ENCODE peak calls at places on chromosomes 1 and 21, in four cellular contexts. T is HepG2, A is GM12878, H is H1. G is an unnamed sample.
A peak's percentile ranks its signal among the peaks of the same experiment; 100 is the strongest.

GRCh38 chr21:33663241-33663640 is 20.9 kb downstream of the ITSN1 start:
- DNase-seq in H (no peak), A (no peak), T (no peak), G (no peak)

GRCh38 chr1:1470626-1471388 is 758 bp upstream of the ATAD3B start:
- DNase-seq in A (no peak), H (peak; percentile 51), T (no peak), G (no peak)

GRCh38 chr21:45845063-45845789 is 136.3 kb upstream of the COL6A1 start:
- DNase-seq in A (no peak), H (no peak), T (no peak), G (no peak)

GRCh38 chr1:113283914-113284313 is 106.4 kb upstream of the MAGI3 start:
- DNase-seq in A (no peak), T (no peak), H (no peak), G (no peak)

GRCh38 chr1:227730630-227731151 is 4.4 kb downstream of the JMJD4 start:
- DNase-seq in A (no peak), H (no peak), T (peak; percentile 21), G (no peak)

GRCh38 chr1:45623972-45624371 is at the start of gene CCDC17:
- DNase-seq in H (no peak), T (no peak), A (no peak), G (no peak)

GRCh38 chr21:46078322-46078981 is 19.5 kb upstream of the COL6A2 start:
- DNase-seq in H (no peak), T (no peak), A (no peak), G (no peak)

GRCh38 chr1:31715097-31715872 is 11.5 kb upstream of the COL16A1 start:
- DNase-seq in H (peak; percentile 95), A (no peak), T (peak; percentile 86), G (peak; percentile 88)

GRCh38 chr1:37158113-37158749 is 123.9 kb upstream of the GRIK3 start:
- DNase-seq in T (no peak), A (no peak), H (peak; percentile 14), G (no peak)

GRCh38 chr1:94899756-94900155 is 27.2 kb downstream of the CNN3 start:
- DNase-seq in A (no peak), H (no peak), T (no peak), G (no peak)

GRCh38 chr1:72431810-72432209 is 149.5 kb upstream of the NEGR1 start:
- DNase-seq in T (no peak), H (no peak), A (no peak), G (no peak)

GRCh38 chr1:204584699-204585372 is 68.6 kb downstream of the MDM4 start:
- DNase-seq in A (no peak), H (no peak), T (no peak), G (no peak)

GRCh38 chr1:1491601-1492000 is 20.0 kb downstream of the ATAD3B start:
- DNase-seq in A (no peak), H (no peak), T (no peak), G (no peak)

GRCh38 chr1:15180945-15181523 is 27.5 kb downstream of the TMEM51 start:
- DNase-seq in T (no peak), H (no peak), A (no peak), G (no peak)

GRCh38 chr1:150798509-150798908 is 9.6 kb downstream of the CTSK start:
- DNase-seq in A (no peak), H (no peak), T (no peak), G (no peak)

GRCh38 chr1:53413175-53414001 is 45.8 kb upstream of the DMRTB1 start:
- DNase-seq in A (peak; percentile 60), H (peak; percentile 35), T (peak; percentile 16), G (no peak)

GRCh38 chr1:89566761-89567174 is 42.1 kb downstream of the LRRC8B start:
- DNase-seq in A (no peak), T (no peak), H (no peak), G (no peak)

GRCh38 chr1:115529216-115529897 is 112.4 kb upstream of the VANGL1 start:
- DNase-seq in H (no peak), A (no peak), T (no peak), G (no peak)

GRCh38 chr1:225766967-225767413 is 10.6 kb upstream of the SRP9 start:
- DNase-seq in A (no peak), T (peak; percentile 56), H (no peak), G (no peak)

GRCh38 chr21:42439284-42440186 is 35.8 kb downstream of the UBASH3A start:
- DNase-seq in H (no peak), T (no peak), A (no peak), G (no peak)

GRCh38 chr1:24910751-24911650 is 19.1 kb downstream of the RUNX3 start:
- DNase-seq in T (peak; percentile 93), A (no peak), H (peak; percentile 52), G (no peak)

GRCh38 chr1:27161594-27161993 is 6.7 kb upstream of the SLC9A1 start:
- DNase-seq in T (no peak), A (peak; percentile 65), H (no peak), G (no peak)

GRCh38 chr1:94971491-94971924 is 44.6 kb upstream of the CNN3 start:
- DNase-seq in H (no peak), T (no peak), A (no peak), G (no peak)

GRCh38 chr1:236535656-236536293 is 12.0 kb downstream of the LGALS8 start:
- DNase-seq in A (no peak), H (no peak), T (no peak), G (no peak)

GRCh38 chr1:240803151-240803550 is 191.2 kb upstream of the GREM2 start:
- DNase-seq in T (no peak), H (no peak), A (no peak), G (no peak)

GRCh38 chr1:43546388-43547100 is 15.9 kb downstream of the PTPRF start:
- DNase-seq in T (no peak), A (no peak), H (no peak), G (no peak)

GRCh38 chr1:43545686-43546387 is 15.2 kb downstream of the PTPRF start:
- DNase-seq in T (peak; percentile 98), H (peak; percentile 97), A (no peak), G (peak; percentile 93)

GRCh38 chr1:43543567-43543966 is 12.9 kb downstream of the PTPRF start:
- DNase-seq in A (no peak), H (no peak), T (no peak), G (no peak)

GRCh38 chr1:43547538-43548072 is 16.9 kb downstream of the PTPRF start:
- DNase-seq in H (no peak), A (no peak), T (no peak), G (no peak)

DNA sequence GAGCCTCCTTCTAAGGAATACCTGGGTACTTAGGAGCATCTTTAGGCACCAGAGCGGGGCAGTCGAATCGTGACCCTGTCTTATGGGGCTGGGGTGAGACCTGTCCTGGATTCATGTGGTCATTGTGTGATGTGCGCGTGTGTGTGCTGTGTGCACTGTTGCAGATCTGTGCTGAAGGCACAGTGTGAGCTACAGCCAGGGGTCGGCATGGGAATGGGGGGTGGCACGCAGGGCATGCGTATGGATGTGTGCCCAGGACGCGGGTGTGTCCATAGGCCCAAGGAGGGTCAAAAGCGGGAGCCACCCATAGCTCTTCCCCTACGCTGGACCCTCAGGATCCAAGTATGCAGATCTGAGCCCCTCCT is 14.6 kb downstream of the PTPRF start:
- DNase-seq in T (no peak), H (no peak), A (no peak), G (no peak)
- H3K4me1 ChIP-seq in T (peaks cover 96% of the 10 kb centered on the region), H (peaks cover 49% of the 10 kb centered on the region), A (no peaks in the 10 kb centered on the region), G (peaks cover 59% of the 10 kb centered on the region)

GRCh38 chr1:109689844-109690405 is 2.3 kb downstream of the GSTM1 start:
- DNase-seq in T (no peak), H (no peak), A (no peak), G (no peak)

GRCh38 chr1:109691762-109692161 is 4.1 kb downstream of the GSTM1 start:
- DNase-seq in T (no peak), A (no peak), H (no peak), G (no peak)

DNA sequence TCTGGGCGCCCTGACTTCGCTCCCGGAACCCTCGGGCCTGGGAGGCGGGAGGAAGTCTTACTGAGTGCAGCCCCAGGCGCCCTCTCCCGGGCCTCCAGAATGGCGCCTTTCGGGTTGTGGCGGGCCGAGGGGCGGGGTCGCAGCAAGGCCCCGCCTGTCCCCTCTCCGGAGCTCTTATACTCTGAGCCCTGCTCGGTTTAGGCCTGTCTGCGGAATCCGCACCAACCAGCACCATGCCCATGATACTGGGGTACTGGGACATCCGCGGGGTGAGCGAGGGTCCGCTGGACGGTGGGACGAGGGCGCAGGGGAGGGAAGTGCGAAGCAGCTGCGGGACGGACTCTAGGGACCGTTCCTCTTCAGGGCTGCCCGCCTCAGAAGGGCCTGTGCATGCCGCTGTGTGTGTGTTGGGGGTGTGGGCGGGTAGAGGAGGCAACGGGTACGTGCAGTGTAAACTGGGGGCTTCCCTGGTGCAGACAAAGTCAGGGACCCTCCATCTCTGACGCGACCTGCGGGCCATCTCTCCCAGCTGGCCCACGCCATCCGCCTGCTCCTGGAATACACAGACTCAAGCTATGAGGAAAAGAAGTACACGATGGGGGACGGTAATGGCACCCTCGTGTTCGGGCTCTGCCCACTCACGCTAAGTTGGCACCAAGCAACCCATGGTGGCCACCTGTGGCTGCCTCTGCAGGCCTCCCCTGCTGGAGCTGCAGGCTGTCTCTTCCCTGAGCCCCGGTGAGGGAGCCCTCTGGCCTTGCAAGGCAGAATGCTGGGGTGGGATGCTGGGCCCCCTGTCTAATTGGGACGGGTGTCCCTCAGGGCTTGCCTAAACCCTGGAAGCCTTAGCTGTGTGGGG is at the start of gene GSTM1:
- DNase-seq in A (peak; percentile 25), H (peak; percentile 89), T (no peak), G (peak; percentile 52)
- H3K4me3 ChIP-seq in A (peak within 1 kb of the TSS; percentile 71), H (peak within 1 kb of the TSS; percentile 54), T (no peak within 1 kb of the TSS), G (peak within 1 kb of the TSS; percentile 73)

GRCh38 chr1:241857131-241857530 is 9.1 kb downstream of the EXO1 start:
- DNase-seq in H (no peak), A (no peak), T (no peak), G (no peak)
- TF ChIP-seq SUZ12 in H (no peak), A (no peak), T (no peak), G (no peak)

GRCh38 chr1:110243581-110243980 is 33.5 kb downstream of the KCNC4 start:
- DNase-seq in T (no peak), A (no peak), H (no peak), G (no peak)

GRCh38 chr1:110242062-110242461 is 31.9 kb downstream of the KCNC4 start:
- DNase-seq in H (no peak), A (no peak), T (no peak), G (no peak)

GRCh38 chr1:110242731-110243130 is 32.6 kb downstream of the KCNC4 start:
- DNase-seq in T (no peak), H (no peak), A (no peak), G (no peak)

GRCh38 chr1:110241516-110241915 is 31.4 kb downstream of the KCNC4 start:
- DNase-seq in T (no peak), A (no peak), H (no peak), G (no peak)

DNA sequence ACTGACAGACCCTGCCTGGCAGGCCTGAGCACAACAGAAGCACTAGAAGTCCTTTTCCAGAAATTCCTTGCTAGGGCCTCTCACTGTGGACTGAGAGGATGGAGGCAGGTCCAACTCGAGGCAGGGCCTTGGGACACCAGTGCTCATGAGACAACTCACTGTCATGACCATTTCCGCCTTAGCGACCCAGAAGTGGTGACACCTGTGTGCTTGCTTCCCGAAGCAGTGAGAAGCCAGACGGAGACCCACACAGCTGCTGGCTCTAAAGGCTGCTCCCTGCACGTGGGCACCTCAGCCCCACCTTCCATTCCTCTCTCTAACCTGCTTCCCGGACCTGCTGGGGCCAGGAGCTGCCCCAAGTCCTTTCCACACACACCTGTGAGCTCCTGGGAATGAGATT is 33.0 kb downstream of the KCNC4 start:
- DNase-seq in A (no peak), T (no peak), H (no peak), G (no peak)
- H3K4me1 ChIP-seq in A (peaks cover 16% of the 10 kb centered on the region), T (no peaks in the 10 kb centered on the region), H (peaks cover 21% of the 10 kb centered on the region), G (peaks cover 19% of the 10 kb centered on the region)

GRCh38 chr1:76998582-76999189 is 131.4 kb downstream of the ST6GALNAC5 start:
- DNase-seq in A (no peak), T (no peak), H (no peak), G (no peak)
- H3K4me3 ChIP-seq in A (no peak overlapping the region), T (no peak overlapping the region), H (no peak overlapping the region), G (no peak overlapping the region)

G was measured in NT2/D1.